ENCODE peak calls at places on chromosomes 6 and 20, in four cellular contexts. One of them, this sample, is unnamed. For H3K4me1, the result is how much of the 10 kb centered on the place peaks cover.

GRCh38 chr6:558089-558488 is 98.8 kb downstream of the HUS1B start:
- DNase-seq in cardiac muscle cell: no peak
- DNase-seq in adipocyte: peak
- DNase-seq in upper lobe of right lung: no peak
- DNase-seq in this sample: peak

GRCh38 chr6:34718867-34719441 is 22.4 kb upstream of the ILRUN start:
- DNase-seq in cardiac muscle cell: no peak
- DNase-seq in adipocyte: peak
- DNase-seq in upper lobe of right lung: no peak
- DNase-seq in this sample: no peak

GRCh38 chr6:31180500-31180899 is 10.0 kb upstream of the POU5F1 start:
- DNase-seq in cardiac muscle cell: no peak
- DNase-seq in adipocyte: no peak
- DNase-seq in upper lobe of right lung: peak
- DNase-seq in this sample: peak

GRCh38 chr20:51423810-51424209 is 118.7 kb downstream of the NFATC2 start:
- DNase-seq in cardiac muscle cell: no peak
- DNase-seq in adipocyte: no peak
- DNase-seq in upper lobe of right lung: no peak
- DNase-seq in this sample: no peak

GRCh38 chr6:17280552-17281090 is 540 bp upstream of the RBM24 start:
- DNase-seq in cardiac muscle cell: peak
- DNase-seq in adipocyte: peak
- DNase-seq in upper lobe of right lung: peak
- DNase-seq in this sample: peak

GRCh38 chr20:60249436-60249835 is 291.2 kb downstream of the CDH26 start:
- DNase-seq in cardiac muscle cell: no peak
- DNase-seq in adipocyte: peak
- DNase-seq in upper lobe of right lung: no peak
- DNase-seq in this sample: peak

GRCh38 chr6:159829515-159829914 is 29.4 kb downstream of the PNLDC1 start:
- DNase-seq in cardiac muscle cell: no peak
- DNase-seq in adipocyte: no peak
- DNase-seq in upper lobe of right lung: no peak
- DNase-seq in this sample: no peak

GRCh38 chr20:3874194-3874824 is 14.9 kb upstream of the PANK2 start:
- DNase-seq in cardiac muscle cell: no peak
- DNase-seq in adipocyte: no peak
- DNase-seq in upper lobe of right lung: no peak
- DNase-seq in this sample: peak

GRCh38 chr20:4083103-4083864 is 67.9 kb upstream of the RNF24 start:
- DNase-seq in cardiac muscle cell: no peak
- DNase-seq in adipocyte: peak
- DNase-seq in upper lobe of right lung: no peak
- DNase-seq in this sample: peak

GRCh38 chr6:26659042-26659359 is 545 bp downstream of the ZNF322 start:
- DNase-seq in cardiac muscle cell: no peak
- DNase-seq in adipocyte: no peak
- DNase-seq in upper lobe of right lung: no peak
- DNase-seq in this sample: peak

GRCh38 chr6:41634657-41635056 is 3.6 kb upstream of the MDFI start:
- DNase-seq in cardiac muscle cell: no peak
- DNase-seq in adipocyte: no peak
- DNase-seq in upper lobe of right lung: peak
- DNase-seq in this sample: peak

GRCh38 chr6:38391909-38392614 is 247.7 kb downstream of the BTBD9 start:
- DNase-seq in cardiac muscle cell: no peak
- DNase-seq in adipocyte: peak
- DNase-seq in upper lobe of right lung: no peak
- DNase-seq in this sample: no peak

GRCh38 chr6:110620065-110620464 is 143.7 kb upstream of the SLC22A16 start:
- DNase-seq in cardiac muscle cell: no peak
- DNase-seq in adipocyte: no peak
- DNase-seq in upper lobe of right lung: no peak
- DNase-seq in this sample: no peak

GRCh38 chr6:28252507-28252975 is 472 bp upstream of the ZKSCAN4 start:
- DNase-seq in cardiac muscle cell: no peak
- DNase-seq in adipocyte: no peak
- DNase-seq in upper lobe of right lung: no peak
- DNase-seq in this sample: no peak

GRCh38 chr20:8656335-8656734 is 412.6 kb upstream of the PLCB4 start:
- DNase-seq in cardiac muscle cell: no peak
- DNase-seq in adipocyte: no peak
- DNase-seq in upper lobe of right lung: no peak
- DNase-seq in this sample: no peak

GRCh38 chr6:125307964-125308615 is 6.3 kb upstream of the HDDC2 start:
- DNase-seq in cardiac muscle cell: no peak
- DNase-seq in adipocyte: no peak
- DNase-seq in upper lobe of right lung: no peak
- DNase-seq in this sample: no peak

GRCh38 chr6:4125933-4126864 is 9.2 kb downstream of the ECI2 start:
- DNase-seq in cardiac muscle cell: no peak
- DNase-seq in adipocyte: peak
- DNase-seq in upper lobe of right lung: no peak
- DNase-seq in this sample: peak

GRCh38 chr6:140485740-140486467 is 1111.5 kb upstream of the CITED2 start:
- DNase-seq in cardiac muscle cell: no peak
- DNase-seq in adipocyte: peak
- DNase-seq in upper lobe of right lung: peak
- DNase-seq in this sample: peak

GRCh38 chr6:93779086-93779858 is 359.9 kb upstream of the EPHA7 start:
- DNase-seq in cardiac muscle cell: peak
- DNase-seq in adipocyte: peak
- DNase-seq in upper lobe of right lung: no peak
- DNase-seq in this sample: no peak

GRCh38 chr6:33894438-33894837 is 90.6 kb upstream of the MLN start:
- DNase-seq in cardiac muscle cell: no peak
- DNase-seq in adipocyte: peak
- DNase-seq in upper lobe of right lung: no peak
- DNase-seq in this sample: peak

GRCh38 chr6:107730683-107731314 is 93.3 kb downstream of the SCML4 start:
- DNase-seq in cardiac muscle cell: no peak
- DNase-seq in adipocyte: no peak
- DNase-seq in upper lobe of right lung: no peak
- DNase-seq in this sample: no peak
- H3K4me1 ChIP-seq in cardiac muscle cell: under half
- H3K4me1 ChIP-seq in adipocyte: under half
- H3K4me1 ChIP-seq in upper lobe of right lung: under half
- H3K4me1 ChIP-seq in this sample: under half

GRCh38 chr6:146857960-146858308 is 259.2 kb downstream of the ADGB start:
- DNase-seq in cardiac muscle cell: peak
- DNase-seq in adipocyte: no peak
- DNase-seq in upper lobe of right lung: no peak
- DNase-seq in this sample: no peak
- H3K4me3 ChIP-seq in cardiac muscle cell: peak
- H3K4me3 ChIP-seq in adipocyte: peak
- H3K4me3 ChIP-seq in upper lobe of right lung: peak
- H3K4me3 ChIP-seq in this sample: peak

GRCh38 chr6:36622901-36623546 is 28.9 kb downstream of the SRSF3 start:
- DNase-seq in cardiac muscle cell: no peak
- DNase-seq in adipocyte: no peak
- DNase-seq in upper lobe of right lung: peak
- DNase-seq in this sample: no peak
- H3K4me1 ChIP-seq in cardiac muscle cell: under half
- H3K4me1 ChIP-seq in adipocyte: under half
- H3K4me1 ChIP-seq in upper lobe of right lung: under half
- H3K4me1 ChIP-seq in this sample: under half

GRCh38 chr6:2992330-2992979 is 7.2 kb upstream of the NQO2 start:
- DNase-seq in cardiac muscle cell: no peak
- DNase-seq in adipocyte: no peak
- DNase-seq in upper lobe of right lung: no peak
- DNase-seq in this sample: peak

GRCh38 chr6:2990179-2990931 is 9.3 kb upstream of the NQO2 start:
- DNase-seq in cardiac muscle cell: peak
- DNase-seq in adipocyte: peak
- DNase-seq in upper lobe of right lung: no peak
- DNase-seq in this sample: no peak

GRCh38 chr6:2989332-2990178 is 10.1 kb upstream of the NQO2 start:
- DNase-seq in cardiac muscle cell: peak
- DNase-seq in adipocyte: peak
- DNase-seq in upper lobe of right lung: peak
- DNase-seq in this sample: peak

GRCh38 chr6:2988426-2989331 is 11.0 kb upstream of the NQO2 start:
- DNase-seq in cardiac muscle cell: peak
- DNase-seq in adipocyte: peak
- DNase-seq in upper lobe of right lung: peak
- DNase-seq in this sample: peak

GRCh38 chr6:2990932-2991506 is 8.7 kb upstream of the NQO2 start:
- DNase-seq in cardiac muscle cell: no peak
- DNase-seq in adipocyte: no peak
- DNase-seq in upper lobe of right lung: no peak
- DNase-seq in this sample: no peak
- H3K4me3 ChIP-seq in cardiac muscle cell: peak
- H3K4me3 ChIP-seq in adipocyte: peak
- H3K4me3 ChIP-seq in upper lobe of right lung: peak
- H3K4me3 ChIP-seq in this sample: peak

GRCh38 chr6:158376650-158377081 is 64.4 kb downstream of the TULP4 start:
- DNase-seq in cardiac muscle cell: peak
- DNase-seq in adipocyte: peak
- DNase-seq in upper lobe of right lung: no peak
- DNase-seq in this sample: peak

GRCh38 chr6:158381214-158381613 is 68.9 kb downstream of the TULP4 start:
- DNase-seq in cardiac muscle cell: no peak
- DNase-seq in adipocyte: no peak
- DNase-seq in upper lobe of right lung: no peak
- DNase-seq in this sample: no peak

GRCh38 chr6:158382491-158382890 is 70.2 kb downstream of the TULP4 start:
- DNase-seq in cardiac muscle cell: no peak
- DNase-seq in adipocyte: no peak
- DNase-seq in upper lobe of right lung: no peak
- DNase-seq in this sample: no peak

GRCh38 chr6:158377866-158378265 is 65.6 kb downstream of the TULP4 start:
- DNase-seq in cardiac muscle cell: no peak
- DNase-seq in adipocyte: peak
- DNase-seq in upper lobe of right lung: no peak
- DNase-seq in this sample: peak

GRCh38 chr6:158379336-158379735 is 67.1 kb downstream of the TULP4 start:
- DNase-seq in cardiac muscle cell: no peak
- DNase-seq in adipocyte: no peak
- DNase-seq in upper lobe of right lung: no peak
- DNase-seq in this sample: no peak
- H3K4me1 ChIP-seq in cardiac muscle cell: under half
- H3K4me1 ChIP-seq in adipocyte: under half
- H3K4me1 ChIP-seq in upper lobe of right lung: under half
- H3K4me1 ChIP-seq in this sample: under half

GRCh38 chr6:29626948-29627761 is 5.8 kb downstream of the GABBR1 start:
- DNase-seq in cardiac muscle cell: peak
- DNase-seq in adipocyte: peak
- DNase-seq in upper lobe of right lung: no peak
- DNase-seq in this sample: peak

GRCh38 chr6:29628419-29629281 is 4.3 kb downstream of the GABBR1 start:
- DNase-seq in cardiac muscle cell: peak
- DNase-seq in adipocyte: peak
- DNase-seq in upper lobe of right lung: peak
- DNase-seq in this sample: peak

GRCh38 chr6:29624520-29624961 is 8.4 kb downstream of the GABBR1 start:
- DNase-seq in cardiac muscle cell: no peak
- DNase-seq in adipocyte: no peak
- DNase-seq in upper lobe of right lung: no peak
- DNase-seq in this sample: peak

GRCh38 chr6:29627762-29628418 is 5.1 kb downstream of the GABBR1 start:
- DNase-seq in cardiac muscle cell: peak
- DNase-seq in adipocyte: peak
- DNase-seq in upper lobe of right lung: peak
- DNase-seq in this sample: peak

DNA sequence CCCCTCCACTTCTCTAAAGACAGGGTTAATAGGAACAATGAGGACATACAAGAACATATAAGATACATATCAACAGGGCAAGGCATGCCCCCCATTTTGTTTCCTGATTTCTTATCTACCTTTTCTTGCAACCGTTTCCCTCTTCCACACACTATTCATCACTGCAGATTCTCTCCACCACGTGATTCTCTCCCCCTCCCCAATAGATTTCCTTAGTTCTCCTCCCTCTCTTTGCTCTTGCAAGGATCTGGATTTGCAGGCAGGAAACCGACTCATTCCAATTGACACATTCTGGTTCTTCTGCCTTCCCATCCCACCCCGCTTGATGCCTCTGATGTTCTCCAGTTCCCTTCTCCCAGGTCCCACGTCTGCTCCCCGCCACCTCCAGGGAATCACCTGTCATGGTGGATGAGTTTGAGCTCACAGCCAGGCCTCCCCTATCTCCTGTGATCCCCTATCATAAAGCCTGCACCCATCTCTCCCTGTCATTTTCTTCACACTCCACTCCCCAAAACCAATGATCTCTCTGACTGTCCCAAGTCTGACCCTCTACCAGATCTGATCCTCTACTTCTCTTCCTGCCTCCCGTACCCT is 7.5 kb downstream of the GABBR1 start:
- DNase-seq in cardiac muscle cell: no peak
- DNase-seq in adipocyte: no peak
- DNase-seq in upper lobe of right lung: no peak
- DNase-seq in this sample: peak
- H3K4me3 ChIP-seq in cardiac muscle cell: no peak
- H3K4me3 ChIP-seq in adipocyte: no peak
- H3K4me3 ChIP-seq in upper lobe of right lung: no peak
- H3K4me3 ChIP-seq in this sample: no peak

GRCh38 chr20:12112089-12112474 is 194.4 kb downstream of the BTBD3 start:
- DNase-seq in cardiac muscle cell: no peak
- DNase-seq in adipocyte: no peak
- DNase-seq in upper lobe of right lung: no peak
- DNase-seq in this sample: no peak
- H3K4me1 ChIP-seq in cardiac muscle cell: under half
- H3K4me1 ChIP-seq in adipocyte: under half
- H3K4me1 ChIP-seq in upper lobe of right lung: under half
- H3K4me1 ChIP-seq in this sample: under half